ENCODE peak calls at places on chromosomes 16 and 17, in ten cellular contexts. One of them, this sample, is unnamed.

GRCh38 chr17:59840908-59841666 is 51.7 kb downstream of the TUBD1 start:
- DNase-seq in HuH-7.5: no peak
- DNase-seq in mesenteric fat pad: no peak
- DNase-seq in iPS-NIHi11: no peak
- DNase-seq in cardiac muscle cell: no peak
- DNase-seq in NCI-H1092 treated with DMSO at 0.1 percent for 48 hours: no peak
- DNase-seq in T1000: no peak
- DNase-seq in GM19239: no peak
- DNase-seq in cardiac septum: no peak
- DNase-seq in epithelial cell of proximal tubule: no peak
- DNase-seq in this sample: no peak

GRCh38 chr16:89304181-89304851 is 86.8 kb downstream of the ZNF778 start:
- DNase-seq in HuH-7.5: no peak
- DNase-seq in mesenteric fat pad: no peak
- DNase-seq in iPS-NIHi11: no peak
- DNase-seq in cardiac muscle cell: no peak
- DNase-seq in NCI-H1092 treated with DMSO at 0.1 percent for 48 hours: no peak
- DNase-seq in T1000: no peak
- DNase-seq in GM19239: no peak
- DNase-seq in cardiac septum: no peak
- DNase-seq in epithelial cell of proximal tubule: no peak
- DNase-seq in this sample: no peak

GRCh38 chr17:80367510-80367909 is 47.5 kb upstream of the ENDOV start:
- DNase-seq in HuH-7.5: no peak
- DNase-seq in mesenteric fat pad: no peak
- DNase-seq in iPS-NIHi11: no peak
- DNase-seq in cardiac muscle cell: no peak
- DNase-seq in NCI-H1092 treated with DMSO at 0.1 percent for 48 hours: no peak
- DNase-seq in T1000: no peak
- DNase-seq in GM19239: no peak
- DNase-seq in cardiac septum: peak
- DNase-seq in epithelial cell of proximal tubule: no peak
- DNase-seq in this sample: no peak

GRCh38 chr16:87255866-87256265 is 61.3 kb downstream of the C16orf95 start:
- DNase-seq in HuH-7.5: no peak
- DNase-seq in mesenteric fat pad: no peak
- DNase-seq in iPS-NIHi11: no peak
- DNase-seq in cardiac muscle cell: no peak
- DNase-seq in NCI-H1092 treated with DMSO at 0.1 percent for 48 hours: no peak
- DNase-seq in T1000: no peak
- DNase-seq in GM19239: no peak
- DNase-seq in cardiac septum: no peak
- DNase-seq in epithelial cell of proximal tubule: no peak
- DNase-seq in this sample: no peak

GRCh38 chr17:39110435-39111136 is 40.9 kb downstream of the PLXDC1 start:
- DNase-seq in HuH-7.5: no peak
- DNase-seq in mesenteric fat pad: no peak
- DNase-seq in iPS-NIHi11: peak
- DNase-seq in cardiac muscle cell: peak
- DNase-seq in NCI-H1092 treated with DMSO at 0.1 percent for 48 hours: peak
- DNase-seq in T1000: no peak
- DNase-seq in GM19239: no peak
- DNase-seq in cardiac septum: no peak
- DNase-seq in epithelial cell of proximal tubule: no peak
- DNase-seq in this sample: peak

GRCh38 chr17:81094744-81095607 is 60.0 kb downstream of the BAIAP2 start:
- DNase-seq in HuH-7.5: no peak
- DNase-seq in mesenteric fat pad: no peak
- DNase-seq in iPS-NIHi11: peak
- DNase-seq in cardiac muscle cell: peak
- DNase-seq in NCI-H1092 treated with DMSO at 0.1 percent for 48 hours: peak
- DNase-seq in T1000: peak
- DNase-seq in GM19239: no peak
- DNase-seq in cardiac septum: no peak
- DNase-seq in epithelial cell of proximal tubule: peak
- DNase-seq in this sample: peak

GRCh38 chr16:17258848-17259713 is 211.7 kb downstream of the XYLT1 start:
- DNase-seq in HuH-7.5: no peak
- DNase-seq in mesenteric fat pad: no peak
- DNase-seq in iPS-NIHi11: peak
- DNase-seq in cardiac muscle cell: no peak
- DNase-seq in NCI-H1092 treated with DMSO at 0.1 percent for 48 hours: no peak
- DNase-seq in T1000: no peak
- DNase-seq in GM19239: peak
- DNase-seq in cardiac septum: peak
- DNase-seq in epithelial cell of proximal tubule: no peak
- DNase-seq in this sample: no peak

GRCh38 chr16:80968386-80969113 is 38.1 kb downstream of the CMC2 start:
- DNase-seq in HuH-7.5: no peak
- DNase-seq in mesenteric fat pad: no peak
- DNase-seq in iPS-NIHi11: no peak
- DNase-seq in cardiac muscle cell: no peak
- DNase-seq in NCI-H1092 treated with DMSO at 0.1 percent for 48 hours: no peak
- DNase-seq in T1000: no peak
- DNase-seq in GM19239: no peak
- DNase-seq in cardiac septum: no peak
- DNase-seq in epithelial cell of proximal tubule: peak
- DNase-seq in this sample: no peak

GRCh38 chr16:3861808-3862451 is 18.6 kb downstream of the CREBBP start:
- DNase-seq in HuH-7.5: no peak
- DNase-seq in mesenteric fat pad: no peak
- DNase-seq in iPS-NIHi11: no peak
- DNase-seq in cardiac muscle cell: peak
- DNase-seq in NCI-H1092 treated with DMSO at 0.1 percent for 48 hours: no peak
- DNase-seq in T1000: peak
- DNase-seq in GM19239: no peak
- DNase-seq in cardiac septum: no peak
- DNase-seq in epithelial cell of proximal tubule: no peak
- DNase-seq in this sample: no peak

GRCh38 chr17:68302066-68302564 is 10.8 kb downstream of the ARSG start:
- DNase-seq in HuH-7.5: no peak
- DNase-seq in mesenteric fat pad: no peak
- DNase-seq in iPS-NIHi11: no peak
- DNase-seq in cardiac muscle cell: no peak
- DNase-seq in NCI-H1092 treated with DMSO at 0.1 percent for 48 hours: peak
- DNase-seq in T1000: no peak
- DNase-seq in GM19239: no peak
- DNase-seq in cardiac septum: no peak
- DNase-seq in epithelial cell of proximal tubule: no peak
- DNase-seq in this sample: peak

GRCh38 chr17:71287246-71287828 is 833.5 kb upstream of the SOX9 start:
- DNase-seq in HuH-7.5: no peak
- DNase-seq in mesenteric fat pad: no peak
- DNase-seq in iPS-NIHi11: no peak
- DNase-seq in cardiac muscle cell: no peak
- DNase-seq in NCI-H1092 treated with DMSO at 0.1 percent for 48 hours: peak
- DNase-seq in T1000: no peak
- DNase-seq in GM19239: no peak
- DNase-seq in cardiac septum: no peak
- DNase-seq in epithelial cell of proximal tubule: no peak
- DNase-seq in this sample: peak

GRCh38 chr16:24150282-24150681 is 105.9 kb upstream of the CACNG3 start:
- DNase-seq in HuH-7.5: no peak
- DNase-seq in mesenteric fat pad: no peak
- DNase-seq in iPS-NIHi11: no peak
- DNase-seq in cardiac muscle cell: no peak
- DNase-seq in NCI-H1092 treated with DMSO at 0.1 percent for 48 hours: no peak
- DNase-seq in T1000: no peak
- DNase-seq in GM19239: no peak
- DNase-seq in cardiac septum: no peak
- DNase-seq in epithelial cell of proximal tubule: no peak
- DNase-seq in this sample: no peak

GRCh38 chr17:14311186-14311705 is 10.4 kb downstream of the HS3ST3B1 start:
- DNase-seq in HuH-7.5: no peak
- DNase-seq in mesenteric fat pad: no peak
- DNase-seq in iPS-NIHi11: no peak
- DNase-seq in cardiac muscle cell: no peak
- DNase-seq in NCI-H1092 treated with DMSO at 0.1 percent for 48 hours: no peak
- DNase-seq in T1000: no peak
- DNase-seq in GM19239: no peak
- DNase-seq in cardiac septum: no peak
- DNase-seq in epithelial cell of proximal tubule: no peak
- DNase-seq in this sample: no peak

GRCh38 chr17:37698132-37698615 is 46.7 kb downstream of the HNF1B start:
- DNase-seq in HuH-7.5: peak
- DNase-seq in mesenteric fat pad: no peak
- DNase-seq in iPS-NIHi11: no peak
- DNase-seq in cardiac muscle cell: no peak
- DNase-seq in NCI-H1092 treated with DMSO at 0.1 percent for 48 hours: no peak
- DNase-seq in T1000: no peak
- DNase-seq in GM19239: no peak
- DNase-seq in cardiac septum: no peak
- DNase-seq in epithelial cell of proximal tubule: no peak
- DNase-seq in this sample: no peak

GRCh38 chr16:55622930-55623561 is 32.7 kb upstream of the SLC6A2 start:
- DNase-seq in HuH-7.5: no peak
- DNase-seq in mesenteric fat pad: no peak
- DNase-seq in iPS-NIHi11: peak
- DNase-seq in cardiac muscle cell: peak
- DNase-seq in NCI-H1092 treated with DMSO at 0.1 percent for 48 hours: no peak
- DNase-seq in T1000: peak
- DNase-seq in GM19239: no peak
- DNase-seq in cardiac septum: no peak
- DNase-seq in epithelial cell of proximal tubule: no peak
- DNase-seq in this sample: peak

GRCh38 chr16:63530208-63530607 is 1494.0 kb upstream of the CDH8 start:
- DNase-seq in HuH-7.5: no peak
- DNase-seq in mesenteric fat pad: no peak
- DNase-seq in iPS-NIHi11: peak
- DNase-seq in cardiac muscle cell: peak
- DNase-seq in NCI-H1092 treated with DMSO at 0.1 percent for 48 hours: no peak
- DNase-seq in T1000: no peak
- DNase-seq in GM19239: no peak
- DNase-seq in cardiac septum: no peak
- DNase-seq in epithelial cell of proximal tubule: no peak
- DNase-seq in this sample: no peak

GRCh38 chr17:82049521-82049971 is 2.1 kb downstream of the RFNG start:
- DNase-seq in HuH-7.5: no peak
- DNase-seq in mesenteric fat pad: no peak
- DNase-seq in iPS-NIHi11: no peak
- DNase-seq in cardiac muscle cell: no peak
- DNase-seq in NCI-H1092 treated with DMSO at 0.1 percent for 48 hours: no peak
- DNase-seq in T1000: no peak
- DNase-seq in GM19239: no peak
- DNase-seq in cardiac septum: no peak
- DNase-seq in epithelial cell of proximal tubule: no peak
- DNase-seq in this sample: no peak

GRCh38 chr16:75241412-75241811 is 10.0 kb downstream of the BCAR1 start:
- DNase-seq in HuH-7.5: no peak
- DNase-seq in mesenteric fat pad: no peak
- DNase-seq in iPS-NIHi11: no peak
- DNase-seq in cardiac muscle cell: no peak
- DNase-seq in NCI-H1092 treated with DMSO at 0.1 percent for 48 hours: no peak
- DNase-seq in T1000: no peak
- DNase-seq in GM19239: no peak
- DNase-seq in cardiac septum: no peak
- DNase-seq in epithelial cell of proximal tubule: no peak
- DNase-seq in this sample: no peak

GRCh38 chr16:54361813-54362212 is 75.2 kb upstream of the IRX3 start:
- DNase-seq in HuH-7.5: peak
- DNase-seq in mesenteric fat pad: no peak
- DNase-seq in iPS-NIHi11: peak
- DNase-seq in cardiac muscle cell: no peak
- DNase-seq in NCI-H1092 treated with DMSO at 0.1 percent for 48 hours: peak
- DNase-seq in T1000: no peak
- DNase-seq in GM19239: no peak
- DNase-seq in cardiac septum: peak
- DNase-seq in epithelial cell of proximal tubule: no peak
- DNase-seq in this sample: peak

GRCh38 chr17:20187049-20187448 is 177.9 kb downstream of the SPECC1 start:
- DNase-seq in HuH-7.5: no peak
- DNase-seq in mesenteric fat pad: no peak
- DNase-seq in iPS-NIHi11: no peak
- DNase-seq in cardiac muscle cell: no peak
- DNase-seq in NCI-H1092 treated with DMSO at 0.1 percent for 48 hours: no peak
- DNase-seq in T1000: no peak
- DNase-seq in GM19239: no peak
- DNase-seq in cardiac septum: no peak
- DNase-seq in epithelial cell of proximal tubule: no peak
- DNase-seq in this sample: no peak

This sample was measured in left kidney.